ENCODE peak calls at places on chromosomes 1 and 21, in five cellular contexts. E is PC-9, G is astrocyte, A is PC-3, P is HCT116. Y is an unnamed sample. For H3K4me1, the result is how much of the 10 kb centered on the place peaks cover.

GRCh38 chr1:160328171-160328570 is 14.9 kb downstream of the COPA start:
- DNase-seq in E (no peak), G (no peak), A (no peak), P (no peak), Y (no peak)

GRCh38 chr1:169941982-169942830 is 48.5 kb upstream of the SCYL3 start:
- DNase-seq in E (no peak), G (peak), A (peak), P (no peak), Y (peak)

GRCh38 chr21:29332461-29333354 is 34.0 kb downstream of the BACH1 start:
- DNase-seq in E (no peak), G (peak), A (peak), P (no peak), Y (no peak)

GRCh38 chr1:17319561-17320350 is 11.8 kb downstream of the PADI4 start:
- DNase-seq in E (no peak), G (no peak), A (no peak), P (no peak), Y (no peak)

GRCh38 chr1:46444466-46444865 is 45.2 kb upstream of the DMBX1 start:
- DNase-seq in E (no peak), G (no peak), A (no peak), P (no peak), Y (no peak)

GRCh38 chr1:68795956-68796355 is 299.1 kb upstream of the DEPDC1 start:
- DNase-seq in E (no peak), G (no peak), A (no peak), P (no peak), Y (no peak)

GRCh38 chr1:153670859-153671622 is at the start of gene ILF2:
- DNase-seq in E (peak), G (peak), A (peak), P (peak), Y (peak)

GRCh38 chr1:2961661-2962060 is 59.6 kb upstream of the ACTRT2 start:
- DNase-seq in E (no peak), G (no peak), A (no peak), P (no peak), Y (no peak)

GRCh38 chr1:243447844-243448243 is 192.0 kb downstream of the SDCCAG8 start:
- DNase-seq in E (no peak), G (no peak), A (no peak), P (no peak), Y (no peak)

GRCh38 chr1:14613915-14614314 is 15.4 kb downstream of the KAZN start:
- DNase-seq in E (no peak), G (no peak), A (no peak), P (no peak), Y (no peak)

GRCh38 chr1:2936568-2937515 is 84.4 kb upstream of the ACTRT2 start:
- DNase-seq in E (no peak), G (no peak), A (no peak), P (no peak), Y (no peak)

GRCh38 chr1:5842700-5843099 is 149.5 kb downstream of the NPHP4 start:
- DNase-seq in E (no peak), G (no peak), A (no peak), P (no peak), Y (no peak)

GRCh38 chr1:55215194-55216021 is at the start of gene USP24:
- DNase-seq in E (peak), G (peak), A (peak), P (peak), Y (peak)

GRCh38 chr1:32773018-32773763 is 44.0 kb downstream of the YARS1 start:
- DNase-seq in E (peak), G (peak), A (peak), P (peak), Y (peak)

GRCh38 chr1:77283701-77284425 is 2.0 kb downstream of the AK5 start:
- DNase-seq in E (no peak), G (no peak), A (no peak), P (no peak), Y (no peak)

GRCh38 chr1:77287535-77287934 is 5.7 kb downstream of the AK5 start:
- DNase-seq in E (no peak), G (no peak), A (no peak), P (no peak), Y (no peak)

GRCh38 chr1:77292551-77292950 is 10.7 kb downstream of the AK5 start:
- DNase-seq in E (no peak), G (no peak), A (no peak), P (no peak), Y (no peak)

GRCh38 chr1:77290576-77290975 is 8.8 kb downstream of the AK5 start:
- DNase-seq in E (no peak), G (no peak), A (no peak), P (no peak), Y (no peak)

DNA sequence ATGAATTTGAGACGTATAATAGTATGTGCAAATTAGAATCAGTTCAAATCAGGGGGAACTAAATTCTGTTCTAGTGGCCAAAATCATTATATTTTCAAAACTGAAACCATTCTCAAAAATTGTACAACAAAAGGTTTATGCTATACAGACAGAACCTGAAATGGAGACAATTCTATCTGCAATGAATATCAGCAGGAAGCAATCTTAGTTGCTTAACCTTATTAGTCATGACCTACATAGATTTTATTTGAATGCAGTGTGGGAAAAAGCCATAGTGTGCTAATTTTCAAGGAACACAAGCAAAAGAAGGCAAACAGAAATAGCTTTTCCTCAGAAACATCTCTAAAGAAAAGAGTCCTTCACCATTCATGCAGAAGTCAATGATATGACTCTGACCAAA is 6.5 kb downstream of the AK5 start:
- DNase-seq in E (no peak), G (no peak), A (peak), P (no peak), Y (no peak)
- H2AFZ ChIP-seq in E (no peak), G (no peak), A (no peak), P (no peak), Y (no peak)

DNA sequence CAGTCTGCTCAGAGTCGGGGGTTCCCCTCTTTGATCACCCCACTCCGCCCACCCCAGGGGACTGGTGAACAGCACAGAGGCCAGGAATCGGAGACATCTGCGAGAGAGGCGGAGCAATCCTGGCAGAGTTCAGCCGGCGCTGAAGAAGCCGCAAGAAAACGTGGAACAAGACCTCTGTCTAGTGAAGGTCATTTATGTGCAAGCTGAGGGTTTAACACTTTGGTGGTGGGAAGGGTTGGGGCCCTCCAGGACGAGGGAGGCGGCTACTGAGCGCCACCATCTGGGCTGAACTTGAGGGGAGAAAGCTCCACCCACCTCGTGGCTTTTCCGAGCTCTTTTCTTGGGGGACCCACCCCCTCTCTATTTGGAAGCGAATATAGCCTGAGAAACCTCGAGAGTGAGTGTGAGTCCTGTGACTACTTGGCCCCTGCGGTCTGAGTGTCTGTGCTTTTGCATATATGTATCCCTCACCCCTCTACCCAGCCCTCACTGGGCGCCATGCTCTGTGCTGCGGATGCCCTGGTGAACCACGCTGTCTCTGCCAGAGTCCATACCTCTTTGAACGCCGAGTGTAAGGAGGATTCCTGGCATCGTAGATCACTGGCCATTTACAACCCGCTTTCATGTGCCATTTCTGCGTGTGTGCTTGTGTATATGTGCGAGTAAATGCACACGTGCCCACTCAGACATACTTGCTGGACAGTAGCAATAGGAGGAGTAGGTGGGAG is 1.2 kb upstream of the EPHA10 start:
- DNase-seq in E (no peak), G (no peak), A (peak), P (peak), Y (no peak)
- TF ChIP-seq EZH2 in E (no peak), G (peak), A (no peak), P (no peak), Y (peak)

DNA sequence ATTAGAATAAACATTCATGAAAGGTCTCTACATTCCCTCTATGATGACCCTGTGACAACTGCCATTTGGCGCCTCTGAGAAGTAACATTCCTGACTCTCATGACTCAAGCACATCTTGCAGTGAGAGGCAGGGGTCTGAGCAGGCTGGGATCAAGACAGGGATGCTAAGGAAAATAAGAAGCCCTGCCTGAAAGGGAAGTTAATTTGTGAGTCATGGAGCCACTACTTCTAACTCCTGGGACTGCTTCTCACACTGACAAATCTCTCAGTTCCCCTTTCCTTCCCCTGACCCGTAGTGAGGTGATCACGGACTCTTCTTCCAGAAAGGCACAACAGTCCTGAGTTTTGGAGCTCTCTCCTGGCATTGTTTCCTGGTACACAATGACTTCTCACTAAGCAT is 231.9 kb downstream of the TNR start:
- DNase-seq in E (no peak), G (peak), A (no peak), P (no peak), Y (no peak)
- H3K4me1 ChIP-seq in E (under half), G (under half), A (under half), P (under half), Y (under half)

DNA sequence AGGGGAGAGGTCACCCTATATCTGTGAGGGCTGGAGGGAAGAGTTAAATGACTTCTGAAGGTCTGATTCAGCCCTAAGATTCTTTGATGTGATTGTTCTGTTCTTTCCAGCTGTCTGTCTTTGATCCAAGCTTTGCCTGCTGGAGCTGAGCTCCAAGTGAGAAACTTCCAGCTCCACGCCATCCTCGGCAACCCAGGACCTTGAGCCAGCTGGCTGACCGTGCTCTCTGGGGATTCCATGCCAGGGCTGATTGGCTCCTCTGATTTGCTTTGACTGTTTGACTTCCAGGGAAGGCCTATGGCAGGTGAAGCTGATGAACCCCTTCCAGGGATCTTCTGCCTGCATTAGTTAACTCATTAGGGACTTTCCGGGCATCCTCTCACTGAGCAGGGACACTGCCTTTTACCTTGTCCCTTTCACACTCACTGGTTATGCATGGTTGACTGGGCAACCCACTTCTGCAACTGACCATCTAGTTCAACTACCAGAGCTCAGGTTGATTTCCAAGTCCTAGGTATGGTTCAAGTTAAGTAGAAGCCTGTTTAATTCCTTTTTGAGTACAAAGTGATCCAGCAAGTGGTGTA is 406.1 kb downstream of the RPS6KC1 start:
- DNase-seq in E (no peak), G (no peak), A (no peak), P (no peak), Y (no peak)
- H2AFZ ChIP-seq in E (no peak), G (no peak), A (no peak), P (no peak), Y (no peak)

GRCh38 chr1:10638559-10639300 is 157.7 kb downstream of the CASZ1 start:
- DNase-seq in E (no peak), G (no peak), A (no peak), P (no peak), Y (no peak)
- TF ChIP-seq EZH2 in E (no peak), G (peak), A (no peak), P (no peak), Y (no peak)

DNA sequence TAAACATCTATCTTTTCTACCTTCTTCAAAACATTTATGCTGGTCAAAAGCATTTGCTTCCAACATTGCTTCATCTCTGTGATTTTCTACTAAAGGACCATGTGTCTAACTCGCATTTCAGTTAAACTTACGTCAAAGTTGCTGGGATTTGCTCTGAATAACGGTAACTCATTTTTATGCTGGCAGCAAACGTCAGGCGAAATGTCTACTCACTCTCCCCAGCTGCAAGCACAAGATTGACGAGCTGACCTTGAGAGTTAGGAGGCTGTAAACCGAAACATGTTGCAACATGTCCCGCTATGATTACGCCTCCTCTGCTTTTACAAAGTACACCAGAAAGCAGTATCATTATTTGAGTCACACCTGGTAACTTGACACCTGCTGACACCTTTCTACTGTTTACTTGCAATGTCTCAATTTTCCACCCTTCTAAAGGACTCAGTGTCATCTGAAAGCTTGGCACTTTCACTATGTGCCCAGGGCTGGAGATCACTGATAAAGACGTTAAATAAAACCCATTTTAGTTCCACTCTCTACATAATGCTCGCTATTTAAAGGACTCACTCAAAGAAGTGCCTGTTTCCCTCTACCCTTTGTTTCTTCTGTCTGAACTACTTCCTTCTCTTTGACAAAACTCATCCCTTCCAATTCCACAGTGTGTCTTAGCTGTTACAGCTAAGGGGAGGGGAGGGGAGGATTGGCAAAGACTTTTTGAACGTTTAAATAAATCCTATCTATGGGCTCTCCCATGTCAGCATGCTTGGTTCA is 111.9 kb downstream of the PTPN14 start:
- DNase-seq in E (peak), G (peak), A (peak), P (peak), Y (peak)
- H3K4me1 ChIP-seq in E (under half), G (under half), A (under half), P (under half), Y (under half)

DNA sequence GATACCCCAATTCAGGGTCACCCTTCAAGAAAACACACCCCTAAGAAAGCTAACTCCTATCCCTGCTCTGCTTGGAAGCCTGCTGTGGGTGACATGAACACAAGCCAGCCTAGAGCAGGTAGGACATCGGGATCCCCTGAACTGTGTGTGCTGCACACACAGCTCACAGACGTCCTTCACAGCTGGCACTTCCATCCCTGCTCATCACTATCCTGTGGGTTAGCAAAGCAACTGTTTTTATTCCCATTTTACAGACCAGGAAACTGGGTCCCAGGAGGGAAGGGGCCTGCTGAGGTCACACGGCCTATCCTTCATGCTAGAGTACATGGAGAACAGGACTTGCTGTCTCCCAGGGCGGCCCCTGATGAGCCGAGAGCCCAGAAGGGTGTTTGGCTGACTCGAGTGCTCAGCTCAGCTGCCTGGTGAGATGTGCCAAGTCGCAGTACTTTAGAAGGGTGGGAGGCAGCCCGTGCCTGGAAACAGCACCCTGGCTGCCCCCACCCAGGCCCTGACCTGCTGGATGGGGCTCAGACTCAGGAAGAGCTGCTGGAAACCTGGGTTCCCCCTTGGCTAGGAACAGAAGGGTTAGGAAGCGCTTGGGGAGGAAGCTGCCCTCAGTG is 28.3 kb upstream of the BTG2 start:
- DNase-seq in E (no peak), G (no peak), A (no peak), P (no peak), Y (no peak)
- H2AFZ ChIP-seq in E (no peak), G (no peak), A (no peak), P (no peak), Y (no peak)